ENCODE peak calls at places on chromosomes 12 and 14, in four cellular contexts. O is HFF-Myc, Y is cardiac muscle cell, M is kidney. S is an unnamed sample.

GRCh38 chr12:104356231-104357115 is 52.9 kb downstream of the EID3 start:
- DNase-seq in O (no peak), Y (peak; percentile 12), M (no peak), S (no peak)

GRCh38 chr14:38278035-38278434 is 22.1 kb upstream of the CLEC14A start:
- DNase-seq in O (no peak), Y (no peak), M (no peak), S (no peak)

GRCh38 chr14:24339284-24340151 is at the start of gene RIPK3:
- DNase-seq in O (no peak), Y (no peak), M (peak; percentile 84), S (no peak)

GRCh38 chr14:99271951-99272668 is at the start of gene BCL11B:
- DNase-seq in O (peak; percentile 65), Y (peak; percentile 94), M (peak; percentile 88), S (peak; percentile 81)

GRCh38 chr12:106914796-106915634 is 40.7 kb upstream of the TMEM263 start:
- DNase-seq in O (no peak), Y (no peak), M (no peak), S (no peak)

GRCh38 chr12:42652048-42652447 is 62.5 kb upstream of the PRICKLE1 start:
- DNase-seq in O (no peak), Y (no peak), M (no peak), S (no peak)

GRCh38 chr14:75428230-75429104 is 645 bp downstream of the JDP2 start:
- DNase-seq in O (no peak), Y (peak; percentile 20), M (peak; percentile 88), S (no peak)

GRCh38 chr12:113087193-113087592 is 30.7 kb downstream of the DTX1 start:
- DNase-seq in O (no peak), Y (no peak), M (no peak), S (no peak)

GRCh38 chr12:117022465-117022864 is 76.8 kb downstream of the TESC start:
- DNase-seq in O (no peak), Y (no peak), M (no peak), S (no peak)

GRCh38 chr12:115423546-115423987 is 739.6 kb upstream of the TBX3 start:
- DNase-seq in O (no peak), Y (no peak), M (no peak), S (no peak)

GRCh38 chr14:36302823-36303222 is 17.6 kb downstream of the MBIP start:
- DNase-seq in O (no peak), Y (no peak), M (no peak), S (no peak)

GRCh38 chr14:64098120-64098519 is 196.1 kb downstream of the ESR2 start:
- DNase-seq in O (no peak), Y (no peak), M (no peak), S (no peak)

GRCh38 chr12:93279849-93280412 is 97.8 kb upstream of the NUDT4 start:
- DNase-seq in O (peak; percentile 12), Y (peak; percentile 59), M (no peak), S (no peak)

GRCh38 chr12:13941258-13942249 is 39.8 kb downstream of the GRIN2B start:
- DNase-seq in O (no peak), Y (peak; percentile 75), M (no peak), S (peak; percentile 11)

GRCh38 chr12:108573310-108573709 is 10.9 kb downstream of the ISCU start:
- DNase-seq in O (no peak), Y (no peak), M (no peak), S (no peak)

GRCh38 chr12:121005346-121005815 is 10.9 kb downstream of the C12orf43 start:
- DNase-seq in O (peak; percentile 21), Y (peak; percentile 54), M (no peak), S (no peak)

GRCh38 chr14:60184597-60185555 is 19.7 kb upstream of the DHRS7 start:
- DNase-seq in O (no peak), Y (no peak), M (no peak), S (no peak)

GRCh38 chr12:86724716-86725115 is 468.5 kb upstream of the MGAT4C start:
- DNase-seq in O (no peak), Y (no peak), M (no peak), S (peak; percentile 27)

GRCh38 chr12:95218164-95218851 is 701 bp downstream of the VEZT start:
- DNase-seq in O (no peak), Y (no peak), M (no peak), S (peak; percentile 11)

GRCh38 chr14:68814376-68815287 is 21.8 kb upstream of the ZFP36L1 start:
- DNase-seq in O (no peak), Y (peak; percentile 70), M (peak; percentile 87), S (no peak)

GRCh38 chr12:53624956-53625355 is 1.2 kb downstream of the ATF7 start:
- DNase-seq in O (no peak), Y (no peak), M (no peak), S (no peak)

GRCh38 chr12:96099431-96099830 is 64.0 kb upstream of the LTA4H start:
- DNase-seq in O (no peak), Y (no peak), M (no peak), S (no peak)

GRCh38 chr12:84772281-84772680 is 140.3 kb downstream of the SLC6A15 start:
- DNase-seq in O (no peak), Y (no peak), M (no peak), S (peak; percentile 23)

GRCh38 chr14:103861413-103862392 is 14.3 kb upstream of the PPP1R13B start:
- DNase-seq in O (no peak), Y (peak; percentile 19), M (peak; percentile 48), S (no peak)

GRCh38 chr12:72203764-72204335 is 68.3 kb upstream of the TRHDE start:
- DNase-seq in O (no peak), Y (no peak), M (no peak), S (no peak)

GRCh38 chr12:115960868-115961802 is 316.4 kb downstream of the MED13L start:
- DNase-seq in O (no peak), Y (no peak), M (no peak), S (no peak)

GRCh38 chr12:71438670-71439361 is 782 bp upstream of the LGR5 start:
- DNase-seq in O (no peak), Y (peak; percentile 39), M (no peak), S (no peak)

GRCh38 chr12:127655691-127656090 is 611.3 kb upstream of the TMEM132C start:
- DNase-seq in O (peak; percentile 15), Y (no peak), M (no peak), S (peak; percentile 37)

GRCh38 chr12:115439008-115439601 is 755.1 kb upstream of the TBX3 start:
- DNase-seq in O (no peak), Y (no peak), M (no peak), S (no peak)

GRCh38 chr14:103520269-103520656 is 2.4 kb downstream of the CKB start:
- DNase-seq in O (no peak), Y (no peak), M (peak; percentile 79), S (no peak)

GRCh38 chr12:104079024-104079423 is 14.7 kb downstream of the HCFC2 start:
- DNase-seq in O (no peak), Y (no peak), M (no peak), S (no peak)

GRCh38 chr12:3342051-3342450 is 149.0 kb upstream of the PRMT8 start:
- DNase-seq in O (peak; percentile 19), Y (peak; percentile 89), M (no peak), S (no peak)

GRCh38 chr14:100540141-100540925 is 46.9 kb downstream of the BEGAIN start:
- DNase-seq in O (no peak), Y (peak; percentile 35), M (peak; percentile 60), S (no peak)
- TF ChIP-seq CTCF in O (peak; percentile 46), Y (peak; percentile 33), M (no peak), S (peak; percentile 18)

GRCh38 chr14:22887990-22888378 is 5.0 kb downstream of the REM2 start:
- DNase-seq in O (no peak), Y (no peak), M (no peak), S (no peak)

GRCh38 chr14:22884721-22885523 is 1.9 kb downstream of the REM2 start:
- DNase-seq in O (no peak), Y (no peak), M (no peak), S (no peak)

GRCh38 chr14:22885975-22886374 is 3.0 kb downstream of the REM2 start:
- DNase-seq in O (no peak), Y (no peak), M (no peak), S (no peak)

GRCh38 chr14:22887260-22887989 is 4.4 kb downstream of the REM2 start:
- DNase-seq in O (no peak), Y (peak; percentile 89), M (no peak), S (peak; percentile 52)

GRCh38 chr14:22886500-22887259 is 3.7 kb downstream of the REM2 start:
- DNase-seq in O (no peak), Y (peak; percentile 78), M (peak; percentile 95), S (no peak)
- TF ChIP-seq CTCF in O (no peak), Y (no peak), M (no peak), S (no peak)

GRCh38 chr12:63450821-63451220 is 217.5 kb downstream of the DPY19L2 start:
- DNase-seq in O (no peak), Y (no peak), M (no peak), S (no peak)
- TF ChIP-seq CTCF in O (no peak), Y (no peak), M (no peak), S (no peak)

GRCh38 chr14:59022144-59022543 is 166.3 kb upstream of the DAAM1 start:
- DNase-seq in O (no peak), Y (no peak), M (no peak), S (no peak)
- TF ChIP-seq CTCF in O (peak; percentile 13), Y (peak; percentile 17), M (no peak), S (no peak)

GRCh38 chr12:97404549-97404948 is 58.1 kb upstream of the RMST start:
- DNase-seq in O (no peak), Y (peak; percentile 66), M (no peak), S (peak; percentile 35)
- TF ChIP-seq CTCF in O (peak; percentile 25), Y (peak; percentile 55), M (peak; percentile 87), S (peak; percentile 93)

DNA sequence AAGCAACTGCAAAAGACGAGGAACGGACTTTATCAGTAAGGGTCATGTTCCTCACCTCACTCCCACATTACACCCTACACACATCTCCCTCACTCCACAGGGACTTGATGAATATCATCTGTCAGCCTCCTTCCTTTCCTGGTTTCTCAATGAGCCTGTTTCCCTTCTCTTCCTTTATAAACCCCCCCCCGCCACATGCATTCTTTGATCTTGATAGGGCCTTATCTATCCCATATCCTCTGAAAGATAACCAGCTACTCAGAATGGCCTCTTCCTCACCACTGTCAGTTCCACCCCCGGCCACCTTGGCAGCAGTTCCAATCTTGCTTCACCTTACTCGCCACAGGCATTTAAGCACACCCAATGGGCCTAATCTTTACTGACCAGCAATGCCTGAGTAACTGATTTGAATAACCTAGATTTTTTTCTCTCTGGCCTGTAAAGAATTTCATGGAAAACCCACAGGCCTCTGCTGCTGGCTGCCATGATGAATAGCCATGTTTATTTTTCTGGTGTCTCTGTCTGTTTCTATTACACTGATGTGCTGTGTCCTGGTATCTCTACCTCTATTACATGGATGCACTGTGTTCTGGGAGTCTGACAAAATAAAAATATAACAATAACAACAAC is 138.7 kb downstream of the PHLDA1 start:
- DNase-seq in O (no peak), Y (no peak), M (no peak), S (peak; percentile 37)
- TF ChIP-seq CTCF in O (no peak), Y (no peak), M (no peak), S (no peak)

DNA sequence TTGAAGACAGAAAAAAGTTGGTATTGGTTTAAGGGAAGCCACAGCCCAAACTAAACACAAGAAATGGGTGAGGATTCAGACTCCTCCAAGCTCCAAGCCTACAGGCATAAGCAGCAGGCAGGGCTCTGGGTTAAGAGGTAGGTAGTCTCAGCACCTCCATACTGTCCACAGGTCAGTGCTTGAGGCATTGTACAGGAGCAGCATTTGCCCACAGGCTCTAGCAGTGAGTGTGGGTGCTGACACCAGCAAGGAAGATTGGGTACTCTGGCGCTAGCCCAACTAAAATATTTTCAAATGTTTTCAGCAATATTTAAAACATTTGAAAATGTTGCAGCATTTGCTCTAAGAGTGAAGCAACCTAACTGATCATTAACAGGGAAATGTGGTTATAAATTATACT is 33.1 kb downstream of the FERMT2 start:
- DNase-seq in O (no peak), Y (no peak), M (no peak), S (no peak)
- TF ChIP-seq CTCF in O (no peak), Y (no peak), M (no peak), S (no peak)

S was measured in astrocyte of the cerebellum.